ENCODE peak calls at places on chromosome 17, in nine cellular contexts. A is transverse colon, J is neural progenitor cell, H is astrocyte of the spinal cord, E is body of pancreas, W is fibroblast of lung, G is cardiac fibroblast, Z is AG10803, M is bronchial epithelial cell. Q is an unnamed sample.

GRCh38 chr17:40316571-40317344 is 7.8 kb downstream of the RARA start:
- DNase-seq in A (peak), J (peak), H (peak), E (peak), W (peak), G (peak), Z (peak), M (peak), Q (peak)

GRCh38 chr17:80018917-80019651 is 16.6 kb downstream of the TBC1D16 start:
- DNase-seq in A (no peak), J (no peak), H (no peak), E (no peak), W (no peak), G (no peak), Z (peak), M (no peak), Q (no peak)

GRCh38 chr17:43314582-43314981 is 80.8 kb upstream of the RNU2-1 start:
- DNase-seq in A (no peak), J (no peak), H (peak), E (no peak), W (no peak), G (peak), Z (no peak), M (no peak), Q (peak)

GRCh38 chr17:49054342-49055092 is 57.3 kb downstream of the IGF2BP1 start:
- DNase-seq in A (no peak), J (no peak), H (no peak), E (no peak), W (no peak), G (no peak), Z (no peak), M (no peak), Q (no peak)

GRCh38 chr17:75844530-75845057 is 390 bp upstream of the UNC13D start:
- DNase-seq in A (peak), J (no peak), H (no peak), E (peak), W (no peak), G (no peak), Z (no peak), M (peak), Q (peak)

GRCh38 chr17:79952265-79952877 is 83.3 kb downstream of the TBC1D16 start:
- DNase-seq in A (no peak), J (no peak), H (no peak), E (no peak), W (no peak), G (no peak), Z (no peak), M (no peak), Q (no peak)

GRCh38 chr17:37743875-37744632 is 805 bp downstream of the HNF1B start:
- DNase-seq in A (peak), J (peak), H (no peak), E (peak), W (no peak), G (no peak), Z (no peak), M (no peak), Q (peak)

GRCh38 chr17:82970067-82970466 is 109.3 kb upstream of the METRNL start:
- DNase-seq in A (no peak), J (no peak), H (no peak), E (no peak), W (no peak), G (no peak), Z (no peak), M (no peak), Q (no peak)

GRCh38 chr17:45389354-45389753 is 43.3 kb downstream of the ARHGAP27 start:
- DNase-seq in A (no peak), J (no peak), H (no peak), E (no peak), W (no peak), G (no peak), Z (no peak), M (no peak), Q (no peak)

GRCh38 chr17:41406205-41406604 is 8.8 kb upstream of the KRT31 start:
- DNase-seq in A (no peak), J (peak), H (no peak), E (no peak), W (no peak), G (no peak), Z (no peak), M (peak), Q (no peak)

GRCh38 chr17:48478224-48479013 is 48.4 kb upstream of the SKAP1 start:
- DNase-seq in A (no peak), J (no peak), H (no peak), E (no peak), W (no peak), G (peak), Z (peak), M (no peak), Q (no peak)

GRCh38 chr17:82287849-82288601 is 14.5 kb upstream of the CSNK1D start:
- DNase-seq in A (peak), J (no peak), H (peak), E (peak), W (peak), G (peak), Z (peak), M (peak), Q (peak)

GRCh38 chr17:8176197-8176940 is at the start of gene TMEM107:
- DNase-seq in A (peak), J (peak), H (peak), E (peak), W (peak), G (peak), Z (peak), M (peak), Q (peak)

GRCh38 chr17:44981221-44981968 is 13.3 kb upstream of the C1QL1 start:
- DNase-seq in A (no peak), J (no peak), H (peak), E (peak), W (peak), G (peak), Z (peak), M (peak), Q (no peak)

GRCh38 chr17:47427985-47428384 is 102.9 kb upstream of the NPEPPS start:
- DNase-seq in A (no peak), J (no peak), H (no peak), E (no peak), W (no peak), G (no peak), Z (no peak), M (no peak), Q (peak)

GRCh38 chr17:47975189-47975814 is 4.4 kb downstream of the CDK5RAP3 start:
- DNase-seq in A (no peak), J (no peak), H (no peak), E (no peak), W (no peak), G (no peak), Z (no peak), M (no peak), Q (no peak)

GRCh38 chr17:61139219-61139618 is 260.4 kb upstream of the TBX2 start:
- DNase-seq in A (peak), J (no peak), H (peak), E (peak), W (peak), G (peak), Z (peak), M (peak), Q (peak)

GRCh38 chr17:72136692-72137550 is 16.1 kb downstream of the SOX9 start:
- DNase-seq in A (no peak), J (no peak), H (peak), E (no peak), W (peak), G (no peak), Z (peak), M (peak), Q (no peak)

GRCh38 chr17:80191192-80191591 is 21.4 kb downstream of the CARD14 start:
- DNase-seq in A (no peak), J (peak), H (no peak), E (no peak), W (no peak), G (no peak), Z (no peak), M (no peak), Q (no peak)

GRCh38 chr17:81967533-81968395 is 6.8 kb upstream of the NOTUM start:
- DNase-seq in A (peak), J (peak), H (peak), E (peak), W (peak), G (peak), Z (peak), M (peak), Q (peak)

GRCh38 chr17:35241520-35241919 is 1.4 kb upstream of the SLFN5 start:
- DNase-seq in A (no peak), J (no peak), H (no peak), E (no peak), W (no peak), G (no peak), Z (no peak), M (no peak), Q (no peak)
- H3K4me3 ChIP-seq in A (peak), J (peak), H (peak), E (no peak), W (peak), G (no peak), Z (peak), M (peak), Q (peak)

GRCh38 chr17:2090210-2090641 is 35.3 kb downstream of the HIC1 start:
- DNase-seq in A (no peak), J (no peak), H (no peak), E (no peak), W (no peak), G (no peak), Z (no peak), M (no peak), Q (no peak)

GRCh38 chr17:2094891-2095535 is 40.1 kb downstream of the HIC1 start:
- DNase-seq in A (peak), J (peak), H (peak), E (peak), W (peak), G (peak), Z (peak), M (peak), Q (no peak)

GRCh38 chr17:2090804-2091534 is 36.1 kb downstream of the HIC1 start:
- DNase-seq in A (peak), J (peak), H (peak), E (peak), W (peak), G (peak), Z (peak), M (peak), Q (peak)

GRCh38 chr17:2093349-2093748 is 38.4 kb downstream of the HIC1 start:
- DNase-seq in A (no peak), J (no peak), H (no peak), E (peak), W (no peak), G (no peak), Z (no peak), M (peak), Q (no peak)

DNA sequence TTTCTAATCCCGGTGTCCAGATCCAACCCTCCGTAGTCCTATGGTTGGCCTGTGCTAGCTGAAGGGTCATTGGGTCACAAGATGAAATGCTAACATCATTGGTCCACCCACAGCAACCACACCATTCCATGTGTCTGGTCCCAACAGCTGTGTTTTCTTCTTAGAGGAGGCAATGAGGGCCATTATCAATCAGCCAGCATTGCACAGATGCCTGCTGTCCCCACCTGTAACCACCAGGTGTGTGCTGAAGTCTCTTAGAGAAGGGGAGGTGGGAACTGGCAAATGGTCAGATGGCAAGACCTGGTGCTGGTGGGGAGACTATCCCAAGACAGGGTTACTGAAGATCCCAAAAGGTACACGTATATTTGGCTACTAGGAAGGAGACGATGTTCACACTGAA is 37.4 kb downstream of the HIC1 start:
- DNase-seq in A (no peak), J (no peak), H (no peak), E (no peak), W (no peak), G (no peak), Z (no peak), M (no peak), Q (no peak)
- TF ChIP-seq CTCF in A (no peak), J (no peak), H (no peak), E (no peak), W (no peak), G (no peak), Z (no peak), M (no peak), Q (no peak)

GRCh38 chr17:14304876-14305636 is 4.2 kb downstream of the HS3ST3B1 start:
- DNase-seq in A (no peak), J (peak), H (peak), E (no peak), W (peak), G (no peak), Z (no peak), M (no peak), Q (no peak)

GRCh38 chr17:14305785-14306496 is 5.1 kb downstream of the HS3ST3B1 start:
- DNase-seq in A (no peak), J (no peak), H (peak), E (no peak), W (no peak), G (no peak), Z (no peak), M (no peak), Q (no peak)

GRCh38 chr17:14302421-14303099 is 1.7 kb downstream of the HS3ST3B1 start:
- DNase-seq in A (peak), J (peak), H (peak), E (peak), W (peak), G (peak), Z (peak), M (peak), Q (peak)

GRCh38 chr17:14303343-14304221 is 2.7 kb downstream of the HS3ST3B1 start:
- DNase-seq in A (no peak), J (peak), H (peak), E (no peak), W (no peak), G (no peak), Z (no peak), M (no peak), Q (no peak)

GRCh38 chr17:14304222-14304844 is 3.5 kb downstream of the HS3ST3B1 start:
- DNase-seq in A (no peak), J (no peak), H (peak), E (no peak), W (no peak), G (no peak), Z (no peak), M (no peak), Q (no peak)
- H3K4me3 ChIP-seq in A (peak), J (peak), H (peak), E (no peak), W (peak), G (peak), Z (peak), M (peak), Q (peak)

GRCh38 chr17:74354123-74354522 is 7.5 kb downstream of the BTBD17 start:
- DNase-seq in A (peak), J (peak), H (no peak), E (peak), W (peak), G (no peak), Z (no peak), M (peak), Q (peak)
- TF ChIP-seq CTCF in A (peak), J (peak), H (no peak), E (peak), W (no peak), G (peak), Z (peak), M (peak), Q (peak)

GRCh38 chr17:78735832-78736525 is 46.1 kb downstream of the CYTH1 start:
- DNase-seq in A (peak), J (no peak), H (no peak), E (peak), W (peak), G (peak), Z (no peak), M (peak), Q (peak)
- H3K4me3 ChIP-seq in A (peak), J (no peak), H (no peak), E (peak), W (no peak), G (peak), Z (peak), M (peak), Q (peak)

DNA sequence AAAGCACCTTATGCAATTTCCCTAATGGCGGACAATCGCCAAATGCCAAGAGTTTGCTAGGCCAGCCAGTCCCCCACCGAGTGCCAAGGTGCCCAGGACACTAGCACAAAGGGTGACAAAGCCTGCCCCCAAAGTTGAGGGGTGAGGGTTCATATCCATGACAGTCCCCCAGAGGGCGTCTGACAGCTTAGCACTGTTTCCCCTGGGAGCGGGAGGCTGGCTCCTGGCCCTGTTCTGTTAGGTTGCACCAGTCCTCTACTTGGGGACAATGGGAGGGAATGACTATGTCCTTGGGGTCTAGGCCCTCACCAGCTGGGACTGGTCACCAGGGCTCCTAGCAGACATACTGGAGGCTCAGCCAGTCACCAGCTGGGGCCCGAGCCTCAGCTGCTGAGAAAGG is 66.9 kb downstream of the MYO18A start:
- DNase-seq in A (no peak), J (peak), H (no peak), E (no peak), W (no peak), G (no peak), Z (no peak), M (no peak), Q (no peak)
- TF ChIP-seq CTCF in A (no peak), J (peak), H (no peak), E (no peak), W (no peak), G (no peak), Z (no peak), M (no peak), Q (no peak)